ENCODE peak calls at places on chromosomes 4 and X, in nine cellular contexts. D is H7, H is transverse colon, U is upper lobe of right lung, F is heart right ventricle, S is SJSA1, E is neuronal stem cell, C is psoas muscle, B is thyroid gland. Y is an unnamed sample. For H3K36me3, the result is how much of the 10 kb centered on the place peaks cover.

GRCh38 chrX:136759968-136760367 is 20.8 kb downstream of the ARHGEF6 start:
- DNase-seq in D (peak), H (no peak), U (no peak), F (no peak), S (no peak), E (no peak), C (no peak), B (no peak), Y (no peak)

GRCh38 chrX:41512394-41512793 is 65.3 kb downstream of the NYX start:
- DNase-seq in D (no peak), H (no peak), U (no peak), F (no peak), S (no peak), E (no peak), C (no peak), B (no peak), Y (no peak)

GRCh38 chr4:25509656-25510055 is 132.6 kb downstream of the ANAPC4 start:
- DNase-seq in D (no peak), H (no peak), U (no peak), F (no peak), S (no peak), E (no peak), C (no peak), B (no peak), Y (no peak)

GRCh38 chr4:105455182-105455581 is 18.7 kb downstream of the PPA2 start:
- DNase-seq in D (no peak), H (no peak), U (no peak), F (no peak), S (no peak), E (no peak), C (no peak), B (no peak), Y (no peak)

GRCh38 chr4:118290951-118291350 is 61.9 kb downstream of the PRSS12 start:
- DNase-seq in D (no peak), H (no peak), U (no peak), F (no peak), S (no peak), E (no peak), C (no peak), B (no peak), Y (no peak)

GRCh38 chrX:53284684-53285447 is 3.5 kb upstream of the IQSEC2 start:
- DNase-seq in D (peak), H (peak), U (peak), F (peak), S (peak), E (peak), C (peak), B (peak), Y (peak)

GRCh38 chrX:39619182-39620009 is 478.4 kb downstream of the BCOR start:
- DNase-seq in D (no peak), H (no peak), U (no peak), F (no peak), S (no peak), E (no peak), C (no peak), B (peak), Y (peak)

GRCh38 chr4:143352052-143352451 is 15.4 kb downstream of the GAB1 start:
- DNase-seq in D (no peak), H (peak), U (no peak), F (no peak), S (peak), E (no peak), C (no peak), B (no peak), Y (peak)

GRCh38 chrX:119698835-119699234 is 5.9 kb upstream of the SEPTIN6 start:
- DNase-seq in D (peak), H (no peak), U (no peak), F (no peak), S (peak), E (no peak), C (no peak), B (peak), Y (peak)

GRCh38 chr4:83535520-83535944 is 376 bp upstream of the GPAT3 start:
- DNase-seq in D (peak), H (peak), U (no peak), F (peak), S (no peak), E (peak), C (peak), B (peak), Y (peak)

GRCh38 chr4:104351696-104352095 is 143.0 kb downstream of the CXXC4 start:
- DNase-seq in D (no peak), H (no peak), U (no peak), F (no peak), S (no peak), E (no peak), C (no peak), B (no peak), Y (no peak)

GRCh38 chr4:173448919-173449641 is 50.2 kb upstream of the SCRG1 start:
- DNase-seq in D (no peak), H (no peak), U (no peak), F (peak), S (no peak), E (no peak), C (no peak), B (no peak), Y (no peak)

GRCh38 chr4:163484906-163485305 is 9.6 kb upstream of the TMA16 start:
- DNase-seq in D (peak), H (peak), U (no peak), F (peak), S (peak), E (peak), C (no peak), B (peak), Y (peak)

GRCh38 chrX:6227445-6227820 is 1.2 kb downstream of the NLGN4X start:
- DNase-seq in D (peak), H (no peak), U (no peak), F (no peak), S (no peak), E (peak), C (no peak), B (no peak), Y (no peak)

GRCh38 chr4:168713193-168713592 is 216.3 kb downstream of the PALLD start:
- DNase-seq in D (no peak), H (no peak), U (no peak), F (no peak), S (no peak), E (no peak), C (no peak), B (no peak), Y (no peak)

GRCh38 chr4:112075129-112075753 is 70.0 kb upstream of the FAM241A start:
- DNase-seq in D (peak), H (peak), U (no peak), F (no peak), S (peak), E (peak), C (no peak), B (no peak), Y (peak)

GRCh38 chr4:158667651-158668198 is 4.0 kb downstream of the C4orf46 start:
- DNase-seq in D (peak), H (peak), U (no peak), F (no peak), S (peak), E (no peak), C (no peak), B (no peak), Y (peak)

GRCh38 chr4:161003418-161004057 is 1160.3 kb downstream of the FSTL5 start:
- DNase-seq in D (no peak), H (no peak), U (no peak), F (no peak), S (no peak), E (no peak), C (no peak), B (no peak), Y (no peak)

GRCh38 chr4:93788712-93789111 is 39.8 kb upstream of the ATOH1 start:
- DNase-seq in D (peak), H (no peak), U (no peak), F (no peak), S (no peak), E (no peak), C (no peak), B (no peak), Y (peak)

GRCh38 chr4:158255727-158256324 is 45.5 kb downstream of the TMEM144 start:
- DNase-seq in D (no peak), H (no peak), U (no peak), F (peak), S (peak), E (peak), C (no peak), B (no peak), Y (peak)

GRCh38 chr4:42708625-42709024 is 51.7 kb upstream of the ATP8A1 start:
- DNase-seq in D (no peak), H (no peak), U (no peak), F (no peak), S (no peak), E (no peak), C (no peak), B (no peak), Y (no peak)

DNA sequence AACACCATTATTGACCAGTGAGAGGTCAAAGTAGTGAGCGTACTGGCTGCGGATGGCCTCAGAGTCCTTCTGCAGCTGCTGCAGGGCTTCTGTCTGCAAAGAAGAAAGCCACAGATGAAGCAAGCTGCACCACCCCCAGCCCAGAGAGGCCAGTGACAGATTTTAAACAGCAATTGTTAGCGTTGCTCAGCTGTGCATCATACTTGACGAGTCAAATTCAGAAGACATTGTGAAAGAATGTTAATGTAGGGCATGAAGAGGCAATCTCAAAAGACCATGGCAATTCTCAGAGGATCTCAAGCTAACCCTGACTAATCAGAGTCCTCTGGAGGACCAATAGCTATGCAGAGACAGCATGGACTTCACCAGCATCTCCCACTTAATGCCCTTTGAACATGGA is 16.6 kb downstream of the DKC1 start:
- DNase-seq in D (no peak), H (no peak), U (no peak), F (no peak), S (no peak), E (no peak), C (no peak), B (no peak), Y (peak)
- H3K36me3 ChIP-seq in D (under half), H (under half), U (under half), F (under half), S (under half), E (under half), C (under half), B (under half), Y (under half)

DNA sequence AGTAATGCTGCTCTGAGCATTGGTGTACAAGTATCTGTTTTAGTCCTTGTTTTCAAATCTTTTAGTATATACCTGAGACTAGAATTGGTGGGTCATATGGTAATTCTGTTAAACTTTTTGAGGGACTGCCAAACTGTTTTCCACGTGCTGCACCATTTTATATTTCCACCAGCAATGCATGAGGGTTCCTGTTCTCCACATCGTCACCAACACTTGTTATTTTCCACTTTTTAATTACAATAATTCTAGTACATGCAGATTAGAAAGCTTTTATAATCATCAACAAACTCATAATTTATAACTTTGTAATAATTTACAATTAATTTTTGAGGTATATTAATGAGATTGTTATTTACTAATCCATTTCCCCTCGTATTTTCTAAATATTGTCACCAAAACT is 79.4 kb downstream of the CEP135 start:
- DNase-seq in D (no peak), H (no peak), U (no peak), F (no peak), S (no peak), E (no peak), C (no peak), B (no peak), Y (no peak)
- H3K36me3 ChIP-seq in D (under half), H (under half), U (under half), F (under half), S (under half), E (under half), C (under half), B (under half), Y (under half)

GRCh38 chrX:132858018-132858417 is 100.4 kb downstream of the HS6ST2 start:
- DNase-seq in D (no peak), H (no peak), U (no peak), F (no peak), S (no peak), E (no peak), C (no peak), B (no peak), Y (peak)
- H3K36me3 ChIP-seq in D (under half), H (under half), U (under half), F (under half), S (under half), E (under half), C (under half), B (under half), Y (under half)

DNA sequence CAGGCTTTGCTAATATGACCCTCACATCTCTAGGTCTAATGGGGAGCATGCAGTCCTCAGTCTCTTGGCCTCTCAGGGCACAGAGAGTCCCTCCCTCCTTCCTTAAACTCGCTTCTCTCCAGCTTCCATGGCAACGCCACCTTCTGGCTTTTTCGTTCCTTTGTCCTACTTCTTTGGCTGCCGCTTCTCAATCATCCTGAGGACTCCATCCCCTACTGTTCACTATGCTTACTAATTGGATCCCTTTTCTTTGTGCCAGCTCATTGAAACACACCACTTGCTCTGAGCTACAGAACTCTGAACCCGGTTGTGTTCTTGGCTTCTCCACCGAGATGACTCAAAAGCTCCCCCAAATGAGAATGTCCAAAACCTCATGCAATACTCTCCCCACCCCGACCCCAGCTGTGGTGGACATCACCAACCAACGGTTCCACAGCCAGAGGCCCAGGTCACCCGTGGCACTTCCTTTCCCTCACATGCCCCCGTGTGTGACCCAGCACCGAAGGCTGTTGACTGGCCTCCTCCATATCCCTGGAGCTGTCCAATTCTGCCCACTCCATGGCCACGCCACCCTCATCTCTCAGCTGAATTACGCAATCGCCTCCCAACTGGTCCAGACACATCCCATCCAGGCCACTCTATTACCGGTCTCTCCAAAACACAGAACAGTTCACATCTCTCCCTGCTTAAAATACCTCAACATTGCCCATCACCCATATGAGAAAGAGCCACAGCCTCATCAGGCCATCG is 34.7 kb downstream of the CRMP1 start:
- DNase-seq in D (no peak), H (no peak), U (no peak), F (no peak), S (no peak), E (peak), C (no peak), B (no peak), Y (peak)
- H3K36me3 ChIP-seq in D (under half), H (under half), U (under half), F (under half), S (under half), E (half or more), C (under half), B (under half), Y (under half)

DNA sequence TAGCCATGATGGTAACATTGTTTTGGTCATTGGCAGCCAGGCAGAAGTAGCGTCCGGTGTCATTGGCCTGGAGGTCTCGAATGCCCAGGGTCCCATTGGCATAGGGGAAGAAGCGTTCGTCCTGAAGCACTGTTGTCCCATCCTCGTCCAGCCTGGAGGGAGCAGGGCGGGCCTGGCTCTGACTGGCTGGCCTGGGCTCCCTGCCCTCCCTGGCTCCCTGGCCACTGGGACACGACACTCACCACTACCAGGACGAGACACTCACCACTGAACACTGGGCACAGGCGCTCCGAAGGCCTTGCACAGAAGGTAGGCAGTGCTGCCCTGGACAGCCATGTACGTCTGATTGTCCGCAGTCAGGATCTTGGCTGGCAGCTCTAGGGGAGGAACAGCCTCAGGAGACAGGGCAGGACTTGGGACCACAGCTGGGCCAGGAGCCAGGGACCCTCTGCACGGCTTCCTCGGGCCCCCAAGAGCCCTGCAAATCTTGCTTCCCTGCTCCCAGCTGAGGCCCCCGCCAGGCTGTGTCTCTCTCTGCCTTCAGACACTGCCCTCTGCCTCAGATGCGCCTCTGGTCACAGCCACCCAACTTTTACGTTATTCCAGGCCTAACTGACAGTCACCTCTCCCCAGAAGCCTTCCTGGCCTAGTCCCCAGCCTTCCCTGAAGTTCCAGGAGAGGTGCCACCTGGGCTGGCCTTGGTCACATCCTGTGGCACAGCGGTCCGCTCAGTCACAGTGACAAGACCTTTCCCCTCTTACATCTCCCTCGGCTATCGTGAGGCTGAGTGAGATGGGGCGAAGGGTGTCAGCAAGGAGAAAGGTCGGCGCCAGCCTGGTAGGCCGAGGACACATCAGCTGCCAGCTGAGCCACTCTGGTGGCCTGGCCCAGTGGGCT is 17.1 kb downstream of the L1CAM start:
- DNase-seq in D (peak), H (no peak), U (no peak), F (no peak), S (no peak), E (no peak), C (no peak), B (no peak), Y (no peak)
- H3K36me3 ChIP-seq in D (under half), H (under half), U (under half), F (under half), S (under half), E (under half), C (under half), B (under half), Y (under half)

GRCh38 chr4:848803-849477 is 23.0 kb upstream of the CPLX1 start:
- DNase-seq in D (peak), H (no peak), U (peak), F (no peak), S (no peak), E (no peak), C (peak), B (no peak), Y (no peak)

GRCh38 chr4:851701-852430 is 25.9 kb upstream of the CPLX1 start:
- DNase-seq in D (peak), H (no peak), U (peak), F (no peak), S (no peak), E (no peak), C (peak), B (no peak), Y (no peak)

GRCh38 chr4:848307-848691 is 22.4 kb upstream of the CPLX1 start:
- DNase-seq in D (peak), H (no peak), U (peak), F (no peak), S (no peak), E (no peak), C (peak), B (no peak), Y (no peak)

GRCh38 chr4:849478-850175 is 23.7 kb upstream of the CPLX1 start:
- DNase-seq in D (peak), H (no peak), U (peak), F (no peak), S (no peak), E (no peak), C (peak), B (no peak), Y (no peak)

GRCh38 chr4:850323-850945 is 24.5 kb upstream of the CPLX1 start:
- DNase-seq in D (peak), H (no peak), U (peak), F (no peak), S (no peak), E (no peak), C (peak), B (no peak), Y (no peak)
- H3K36me3 ChIP-seq in D (under half), H (under half), U (under half), F (under half), S (under half), E (under half), C (under half), B (under half), Y (under half)

GRCh38 chr4:75637827-75638226 is 7.5 kb upstream of the CDKL2 start:
- DNase-seq in D (no peak), H (no peak), U (no peak), F (no peak), S (no peak), E (no peak), C (no peak), B (no peak), Y (no peak)

GRCh38 chr4:75644095-75644494 is 13.8 kb upstream of the CDKL2 start:
- DNase-seq in D (no peak), H (no peak), U (no peak), F (no peak), S (no peak), E (no peak), C (no peak), B (no peak), Y (no peak)

GRCh38 chr4:75639124-75639695 is 8.9 kb upstream of the CDKL2 start:
- DNase-seq in D (no peak), H (no peak), U (peak), F (no peak), S (no peak), E (no peak), C (no peak), B (no peak), Y (no peak)

DNA sequence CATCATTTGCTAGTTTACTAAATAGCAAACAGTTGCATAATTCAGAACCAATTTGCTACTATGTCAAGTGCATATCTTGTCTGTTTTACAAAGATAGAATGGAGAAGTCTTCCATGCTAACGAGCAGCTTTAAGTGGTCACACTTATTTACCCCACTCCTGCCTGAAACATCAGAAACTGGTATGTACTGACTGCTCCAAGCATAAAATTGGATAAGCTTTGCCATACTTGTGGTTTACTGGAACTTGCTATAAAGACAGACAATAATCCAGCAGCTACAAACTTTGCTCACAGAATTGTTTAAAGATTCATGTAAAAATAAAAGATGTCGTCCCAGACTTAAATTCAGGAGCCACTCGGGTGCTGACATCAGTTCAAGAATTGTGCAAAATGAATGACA is 13.3 kb upstream of the CDKL2 start:
- DNase-seq in D (no peak), H (no peak), U (no peak), F (no peak), S (no peak), E (no peak), C (no peak), B (no peak), Y (no peak)
- H3K36me3 ChIP-seq in D (under half), H (under half), U (under half), F (under half), S (under half), E (under half), C (half or more), B (under half), Y (under half)

GRCh38 chr4:7764466-7764865 is 175.2 kb downstream of the AFAP1 start:
- DNase-seq in D (no peak), H (no peak), U (no peak), F (no peak), S (no peak), E (no peak), C (no peak), B (no peak), Y (no peak)
- H3K36me3 ChIP-seq in D (under half), H (under half), U (under half), F (under half), S (half or more), E (under half), C (under half), B (under half), Y (under half)